ENCODE peak calls at places on chromosomes 1 and 21, in seven cellular contexts. T is GM13976, C is progenitor cell of endocrine pancreas, W is nephron progenitor cell, Z is natural killer cell, J is cardiac fibroblast, B is Panc1. N is an unnamed sample.

GRCh38 chr1:54403808-54404261 is 2.4 kb downstream of the SSBP3 start:
- DNase-seq in Z (no peak), J (peak), W (no peak), B (no peak), C (no peak), T (no peak), N (no peak)

GRCh38 chr1:162670928-162671663 is 38.8 kb downstream of the DDR2 start:
- DNase-seq in C (no peak), Z (no peak), B (no peak), W (no peak), T (no peak), J (peak), N (no peak)

GRCh38 chr21:39065912-39066311 is 117.3 kb downstream of the PSMG1 start:
- DNase-seq in W (no peak), J (no peak), Z (no peak), B (no peak), T (no peak), C (no peak), N (no peak)

GRCh38 chr1:48697066-48697707 is 79.5 kb downstream of the BEND5 start:
- DNase-seq in C (peak), T (peak), W (peak), J (peak), Z (peak), B (peak), N (peak)

GRCh38 chr1:109239580-109240068 is 9.7 kb upstream of the CELSR2 start:
- DNase-seq in B (no peak), Z (no peak), J (peak), T (peak), W (peak), C (peak), N (peak)

GRCh38 chr1:45929257-45929687 is 125.9 kb downstream of the MAST2 start:
- DNase-seq in Z (no peak), B (peak), T (no peak), C (no peak), W (no peak), J (peak), N (no peak)

GRCh38 chr1:217078010-217078704 is 354.9 kb upstream of the ESRRG start:
- DNase-seq in Z (no peak), C (no peak), J (no peak), B (no peak), T (no peak), W (no peak), N (no peak)

GRCh38 chr1:177780096-177780700 is 189.7 kb downstream of the SEC16B start:
- DNase-seq in T (peak), B (peak), Z (no peak), J (peak), C (no peak), W (no peak), N (peak)

GRCh38 chr1:179888071-179888470 is 6.0 kb downstream of the TOR1AIP1 start:
- DNase-seq in J (no peak), C (no peak), T (no peak), Z (no peak), W (no peak), B (no peak), N (no peak)

GRCh38 chr1:19073311-19074186 is 117.1 kb upstream of the IFFO2 start:
- DNase-seq in T (no peak), B (no peak), Z (no peak), W (no peak), J (no peak), C (no peak), N (no peak)

GRCh38 chr1:170986901-170987300 is 51.6 kb downstream of the MROH9 start:
- DNase-seq in B (no peak), W (no peak), Z (no peak), T (no peak), J (no peak), C (no peak), N (no peak)

GRCh38 chr1:214854126-214854875 is 228.2 kb upstream of the KCNK2 start:
- DNase-seq in W (no peak), T (no peak), J (no peak), B (no peak), Z (no peak), C (no peak), N (no peak)

GRCh38 chr1:153963850-153964331 is 554 bp upstream of the SLC39A1 start:
- DNase-seq in C (peak), J (no peak), W (peak), Z (no peak), T (no peak), B (no peak), N (no peak)

GRCh38 chr21:44704636-44705001 is 6.8 kb downstream of the TSPEAR start:
- DNase-seq in C (no peak), B (no peak), J (no peak), W (no peak), Z (no peak), T (no peak), N (peak)

GRCh38 chr1:43799656-43800629 is 92.6 kb downstream of the ST3GAL3 start:
- DNase-seq in B (no peak), J (peak), Z (no peak), T (peak), C (no peak), W (no peak), N (no peak)

GRCh38 chr1:172662464-172663109 is 3.7 kb downstream of the FASLG start:
- DNase-seq in T (peak), B (no peak), W (no peak), C (no peak), J (peak), Z (peak), N (peak)

GRCh38 chr21:25039461-25040380 is 567.6 kb downstream of the MRPL39 start:
- DNase-seq in C (no peak), J (peak), T (no peak), W (no peak), Z (no peak), B (peak), N (peak)

GRCh38 chr1:44945992-44946391 is 40.4 kb downstream of the EIF2B3 start:
- DNase-seq in W (no peak), Z (no peak), T (no peak), J (no peak), B (no peak), C (no peak), N (no peak)

GRCh38 chr1:42173155-42173933 is 8.8 kb upstream of the GUCA2A start:
- DNase-seq in B (peak), J (peak), Z (peak), W (peak), T (peak), C (peak), N (peak)

GRCh38 chr1:97379387-97380075 is 541.3 kb downstream of the DPYD start:
- DNase-seq in B (no peak), Z (no peak), T (no peak), W (no peak), C (no peak), J (peak), N (no peak)

GRCh38 chr1:171753685-171754380 is 12.0 kb upstream of the VAMP4 start:
- DNase-seq in J (no peak), W (no peak), C (no peak), T (no peak), Z (no peak), B (no peak), N (no peak)

GRCh38 chr1:241202321-241202845 is 154.6 kb downstream of the RGS7 start:
- DNase-seq in T (no peak), J (peak), W (peak), Z (no peak), B (no peak), C (no peak), N (no peak)

GRCh38 chr1:178945763-178946266 is 74.9 kb upstream of the ANGPTL1 start:
- DNase-seq in Z (no peak), J (no peak), T (no peak), W (no peak), B (no peak), C (no peak), N (no peak)

GRCh38 chr1:184392779-184393522 is 6.1 kb downstream of the C1orf21 start:
- DNase-seq in J (no peak), T (no peak), B (no peak), Z (no peak), W (no peak), C (no peak), N (no peak)

GRCh38 chr1:225763815-225764548 is 13.6 kb upstream of the SRP9 start:
- DNase-seq in C (no peak), B (no peak), W (no peak), T (no peak), Z (no peak), J (peak), N (no peak)

GRCh38 chr1:196777603-196778002 is 3.0 kb downstream of the CFHR3 start:
- DNase-seq in W (no peak), J (no peak), Z (no peak), C (no peak), T (no peak), B (no peak), N (no peak)

GRCh38 chr1:215704089-215704860 is 137.2 kb downstream of the KCTD3 start:
- DNase-seq in B (no peak), C (no peak), Z (no peak), W (no peak), J (peak), T (peak), N (peak)

GRCh38 chr1:42081475-42081874 is 71.7 kb upstream of the GUCA2B start:
- DNase-seq in W (no peak), C (no peak), J (no peak), T (no peak), Z (no peak), B (no peak), N (no peak)

GRCh38 chr1:107993920-107994319 is 28.9 kb upstream of the VAV3 start:
- DNase-seq in C (no peak), T (no peak), B (no peak), J (no peak), Z (no peak), W (no peak), N (no peak)

GRCh38 chr1:205596876-205597275 is 34.9 kb downstream of the ELK4 start:
- DNase-seq in W (no peak), B (no peak), T (no peak), C (no peak), Z (no peak), J (no peak), N (no peak)

GRCh38 chr1:3022976-3023375 is 1.7 kb downstream of the ACTRT2 start:
- DNase-seq in W (no peak), Z (no peak), C (no peak), J (no peak), T (no peak), B (no peak), N (no peak)

GRCh38 chr1:222464841-222465210 is 83.1 kb downstream of the HHIPL2 start:
- DNase-seq in Z (peak), T (peak), C (no peak), J (peak), B (peak), W (peak), N (peak)

GRCh38 chr1:239306426-239306825 is 79.9 kb upstream of the CHRM3 start:
- DNase-seq in W (no peak), J (no peak), Z (no peak), T (no peak), C (no peak), B (no peak), N (no peak)

DNA sequence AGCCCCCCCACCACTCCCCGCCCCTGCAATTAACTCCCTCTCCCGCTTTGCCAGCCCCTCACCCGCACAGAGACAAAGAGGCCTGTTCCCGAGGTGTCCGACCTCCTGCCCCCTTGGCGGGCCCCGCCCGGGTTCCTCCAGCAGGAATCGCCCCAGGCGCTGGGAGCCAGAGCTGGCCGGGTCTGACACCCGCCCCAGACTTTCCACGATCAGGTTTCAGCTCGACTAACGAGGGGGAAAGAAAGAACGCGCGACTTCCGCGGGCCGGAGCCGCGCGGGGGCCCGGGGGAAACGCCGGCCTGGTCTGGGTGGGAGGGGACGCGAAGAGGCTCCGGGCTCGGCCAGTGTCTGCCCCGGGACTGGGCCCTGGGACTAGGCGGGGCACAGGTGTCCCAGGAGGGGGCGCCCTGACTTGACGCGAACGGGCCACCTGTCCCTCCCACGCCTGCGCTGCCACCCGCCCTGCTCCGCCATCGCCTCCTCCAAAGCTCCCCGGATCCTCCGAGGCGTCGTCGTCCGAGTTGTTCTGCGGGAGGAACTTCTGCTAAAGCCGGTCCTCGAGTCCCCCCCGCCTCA is 36.3 kb upstream of the HHAT start:
- DNase-seq in T (peak), C (peak), B (no peak), J (no peak), W (peak), Z (no peak), N (peak)
- TF ChIP-seq CTCF in T (peak), C (peak), B (peak), J (no peak), W (peak), Z (no peak), N (peak)

GRCh38 chr1:156927215-156928042 is 7.0 kb downstream of the LRRC71 start:
- DNase-seq in C (peak), Z (peak), T (peak), W (peak), J (peak), B (peak), N (peak)
- TF ChIP-seq CTCF in C (peak), Z (no peak), T (peak), W (peak), J (peak), B (peak), N (peak)

GRCh38 chr1:23168462-23169218 is at the start of gene LUZP1:
- DNase-seq in C (peak), J (peak), Z (peak), B (no peak), T (peak), W (peak), N (peak)
- TF ChIP-seq CTCF in C (no peak), J (no peak), Z (no peak), B (no peak), T (peak), W (no peak), N (no peak)

DNA sequence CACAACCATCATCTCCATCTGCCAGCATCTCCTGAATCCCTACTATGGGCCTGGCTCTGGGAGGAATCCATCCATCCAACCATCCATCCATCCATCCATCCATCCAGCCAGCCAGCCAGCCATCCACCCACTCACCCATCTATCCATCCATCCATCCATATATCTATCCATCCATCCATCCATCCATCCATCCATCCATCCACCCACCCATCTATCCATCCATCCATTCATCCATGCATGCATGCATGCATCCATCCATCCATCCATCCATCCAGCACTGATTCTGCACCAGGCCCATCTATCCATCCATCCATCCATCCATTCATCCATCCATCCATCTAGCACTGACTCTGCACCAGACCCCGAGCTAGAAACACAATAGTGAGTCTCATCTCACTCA is 141.3 kb upstream of the WNT4 start:
- DNase-seq in B (no peak), T (no peak), C (no peak), Z (no peak), W (no peak), J (no peak), N (no peak)
- TF ChIP-seq CTCF in B (no peak), T (no peak), C (no peak), Z (no peak), W (no peak), J (no peak), N (no peak)

DNA sequence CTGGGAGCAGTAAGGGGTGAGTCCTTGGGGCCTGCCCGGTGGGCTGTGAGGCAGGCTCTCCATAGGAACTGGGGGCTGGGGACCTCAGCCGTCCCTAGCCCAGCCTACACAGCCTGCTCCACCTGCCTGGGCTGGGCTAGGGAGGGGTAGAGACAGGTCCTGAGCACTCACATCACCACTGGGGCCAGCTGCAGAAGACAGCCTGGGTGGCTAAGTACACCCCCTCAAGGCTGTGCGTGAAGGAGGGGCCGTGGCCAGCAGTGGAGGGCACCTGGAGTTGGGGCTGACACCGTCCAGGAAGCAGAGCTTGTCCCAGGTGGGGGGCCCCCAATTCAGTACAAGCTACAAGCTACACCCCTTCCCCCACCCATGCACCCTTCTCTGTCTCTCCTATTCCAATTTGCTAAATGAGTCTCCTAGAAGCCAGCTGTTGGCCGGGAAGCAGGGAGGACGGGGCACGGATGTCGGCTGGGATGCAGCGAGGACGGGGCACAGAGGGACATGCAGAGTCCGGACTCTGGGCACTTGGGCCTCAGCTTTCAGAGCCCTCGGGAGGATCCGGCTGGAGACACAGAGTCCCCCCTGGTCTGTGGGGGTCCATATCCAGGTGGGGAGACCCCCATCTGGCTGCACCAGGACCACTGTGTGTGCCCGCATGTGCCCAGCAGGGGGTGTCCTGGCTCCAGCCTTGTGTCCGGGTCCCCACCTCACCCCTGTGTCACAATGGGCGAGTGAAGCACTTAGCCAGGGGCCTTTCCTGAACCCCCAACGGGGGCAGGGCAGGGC is 1.8 kb downstream of the ISG15 start:
- DNase-seq in B (no peak), C (no peak), T (no peak), Z (no peak), J (no peak), W (no peak), N (peak)
- TF ChIP-seq CTCF in B (peak), C (peak), T (peak), Z (no peak), J (peak), W (no peak), N (peak)

GRCh38 chr1:30853350-30853749 is 55.2 kb downstream of the SDC3 start:
- DNase-seq in Z (no peak), J (no peak), B (no peak), C (no peak), T (no peak), W (peak), N (no peak)

GRCh38 chr1:30857964-30858363 is 50.6 kb downstream of the SDC3 start:
- DNase-seq in B (no peak), C (no peak), Z (no peak), T (no peak), W (no peak), J (no peak), N (no peak)

GRCh38 chr1:30855686-30856259 is 52.8 kb downstream of the SDC3 start:
- DNase-seq in T (no peak), B (no peak), J (no peak), Z (no peak), W (no peak), C (no peak), N (no peak)

GRCh38 chr1:30857062-30857461 is 51.5 kb downstream of the SDC3 start:
- DNase-seq in Z (no peak), T (no peak), C (no peak), W (no peak), B (no peak), J (no peak), N (no peak)

GRCh38 chr1:30856260-30856790 is 52.2 kb downstream of the SDC3 start:
- DNase-seq in T (no peak), W (peak), Z (no peak), C (no peak), B (no peak), J (no peak), N (no peak)
- TF ChIP-seq CTCF in T (no peak), W (no peak), Z (no peak), C (no peak), B (no peak), J (no peak), N (no peak)

GRCh38 chr1:26529405-26529654 is 231 bp upstream of the RPS6KA1 start:
- DNase-seq in W (no peak), T (no peak), C (no peak), Z (no peak), J (no peak), B (no peak), N (no peak)
- TF ChIP-seq CTCF in W (no peak), T (no peak), C (no peak), Z (no peak), J (no peak), B (no peak), N (no peak)

GRCh38 chr21:16194851-16195251 is 465.1 kb downstream of the USP25 start:
- DNase-seq in B (no peak), Z (no peak), J (peak), W (no peak), T (no peak), C (no peak), N (no peak)

GRCh38 chr21:16195476-16195875 is 465.7 kb downstream of the USP25 start:
- DNase-seq in W (no peak), B (no peak), Z (no peak), J (peak), T (no peak), C (no peak), N (no peak)

GRCh38 chr21:16192900-16193299 is 463.1 kb downstream of the USP25 start:
- DNase-seq in Z (no peak), J (peak), W (no peak), B (no peak), C (no peak), T (no peak), N (no peak)

GRCh38 chr21:16195896-16196443 is 466.2 kb downstream of the USP25 start:
- DNase-seq in W (no peak), B (no peak), T (no peak), J (peak), C (no peak), Z (no peak), N (no peak)

GRCh38 chr21:16193758-16194606 is 464.2 kb downstream of the USP25 start:
- DNase-seq in T (no peak), C (no peak), W (peak), Z (no peak), B (no peak), J (peak), N (peak)
- TF ChIP-seq CTCF in T (no peak), C (no peak), W (no peak), Z (no peak), B (peak), J (peak), N (no peak)

DNA sequence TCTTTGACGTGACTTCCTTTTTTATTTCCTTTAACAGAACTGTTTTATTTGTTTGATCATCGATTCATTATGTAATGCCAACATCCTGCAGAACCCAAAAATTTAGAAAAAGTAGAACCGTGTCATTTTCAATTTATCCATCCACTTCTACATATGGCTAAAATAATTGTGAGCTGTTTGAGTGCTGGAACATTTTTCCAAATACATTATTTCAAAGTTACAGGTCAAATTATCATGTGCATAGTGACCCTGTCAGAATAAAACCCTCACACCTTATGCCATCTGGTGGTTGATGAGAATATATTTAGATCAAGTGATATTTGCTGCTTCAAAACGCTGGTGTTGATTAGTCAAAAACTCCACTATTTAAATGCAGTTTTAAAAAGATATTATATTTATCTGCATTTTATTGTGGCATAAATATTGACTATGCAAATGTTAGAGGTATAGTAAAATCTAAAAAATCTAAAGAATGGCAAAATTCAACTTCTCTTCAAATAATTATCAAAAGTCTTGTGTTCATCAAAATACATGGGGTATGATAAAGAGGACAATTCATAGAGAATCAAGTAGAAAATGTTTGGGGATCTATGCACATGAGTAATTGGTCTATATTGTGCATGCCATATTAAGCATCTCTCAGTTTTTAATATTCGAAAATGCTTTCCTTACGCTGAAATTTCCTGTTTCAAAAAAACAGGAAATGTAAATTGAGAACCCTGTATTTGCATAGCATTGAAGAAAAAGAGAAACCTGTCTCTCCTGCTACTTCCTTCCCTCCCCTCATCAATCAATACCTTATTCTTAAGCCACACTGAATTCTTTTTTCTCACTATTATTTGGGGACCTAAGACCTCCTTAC is 39.7 kb downstream of the UBE2U start:
- DNase-seq in Z (no peak), C (no peak), W (no peak), B (no peak), T (no peak), J (peak), N (no peak)
- TF ChIP-seq CTCF in Z (no peak), C (peak), W (peak), B (peak), T (no peak), J (no peak), N (no peak)

N was measured in GM20000.